ENCODE peak calls at places on chromosomes 4 and X, in four cellular contexts. B is A549, Q is GM12878, T is K562. D is an unnamed sample.

GRCh38 chrX:14712096-14712495 is 160.8 kb downstream of the FANCB start:
- DNase-seq in Q (no peak), T (no peak), B (no peak), D (peak)

GRCh38 chr4:73603307-73603710 is 16.9 kb downstream of the RASSF6 start:
- DNase-seq in T (no peak), B (peak), Q (no peak), D (no peak)

GRCh38 chr4:38160487-38161207 is 200.4 kb downstream of the PTTG2 start:
- DNase-seq in Q (peak), T (peak), B (peak), D (peak)

GRCh38 chr4:145734576-145735329 is 54.8 kb downstream of the C4orf51 start:
- DNase-seq in B (peak), T (no peak), Q (peak), D (no peak)

GRCh38 chrX:15816886-15817285 is 26.6 kb downstream of the ZRSR2 start:
- DNase-seq in B (no peak), T (no peak), Q (peak), D (peak)

GRCh38 chr4:170226288-170226687 is 136.5 kb upstream of the AADAT start:
- DNase-seq in B (no peak), T (no peak), Q (no peak), D (no peak)

GRCh38 chrX:17022205-17022604 is 75.7 kb downstream of the REPS2 start:
- DNase-seq in B (no peak), Q (no peak), T (no peak), D (no peak)

GRCh38 chrX:118901991-118902390 is 72.4 kb upstream of the LONRF3 start:
- DNase-seq in T (no peak), B (no peak), Q (no peak), D (no peak)

GRCh38 chr4:39933689-39934590 is 43.8 kb downstream of the PDS5A start:
- DNase-seq in T (no peak), Q (no peak), B (no peak), D (no peak)

GRCh38 chr4:22170353-22170752 is 221.8 kb upstream of the KCNIP4 start:
- DNase-seq in Q (no peak), B (no peak), T (no peak), D (no peak)

GRCh38 chr4:139416073-139416673 is 37.7 kb upstream of the RAB33B start:
- DNase-seq in B (peak), Q (no peak), T (peak), D (peak)

GRCh38 chrX:151825927-151826471 is 86.7 kb upstream of the MAGEA4 start:
- DNase-seq in Q (no peak), B (peak), T (no peak), D (no peak)

GRCh38 chr4:183402771-183403170 is 41.7 kb upstream of the CDKN2AIP start:
- DNase-seq in B (no peak), T (no peak), Q (no peak), D (peak)

GRCh38 chr4:83340692-83341343 is 6.2 kb upstream of the HPSE start:
- DNase-seq in T (no peak), Q (no peak), B (no peak), D (peak)

GRCh38 chr4:80362578-80363181 is 27.1 kb downstream of the CFAP299 start:
- DNase-seq in T (no peak), Q (no peak), B (peak), D (peak)

GRCh38 chrX:39772057-39772832 is 325.5 kb downstream of the BCOR start:
- DNase-seq in B (no peak), T (peak), Q (no peak), D (peak)

GRCh38 chr4:3770323-3771166 is 4.4 kb downstream of the ADRA2C start:
- DNase-seq in B (no peak), Q (no peak), T (no peak), D (no peak)

GRCh38 chr4:111934294-111934693 is 211.0 kb upstream of the FAM241A start:
- DNase-seq in B (no peak), Q (no peak), T (no peak), D (peak)

GRCh38 chrX:150421816-150422215 is 58.7 kb downstream of the MAMLD1 start:
- DNase-seq in T (no peak), Q (no peak), B (no peak), D (no peak)

GRCh38 chr4:47213539-47213938 is 182.2 kb downstream of the GABRB1 start:
- DNase-seq in B (no peak), Q (no peak), T (no peak), D (no peak)

GRCh38 chrX:125475482-125475881 is 155.8 kb downstream of the TEX13C start:
- DNase-seq in Q (no peak), B (no peak), T (no peak), D (no peak)

GRCh38 chrX:47030339-47030738 is 47.9 kb upstream of the RGN start:
- DNase-seq in Q (peak), B (peak), T (peak), D (peak)

GRCh38 chr4:140048419-140049022 is 105.5 kb downstream of the MAML3 start:
- DNase-seq in Q (no peak), B (no peak), T (no peak), D (no peak)

GRCh38 chrX:1468250-1468772 is 15.6 kb upstream of the ASMTL start:
- DNase-seq in Q (peak), T (no peak), B (peak), D (peak)

GRCh38 chrX:56802428-56802827 is 73.4 kb downstream of the NBDY start:
- DNase-seq in T (no peak), B (no peak), Q (no peak), D (no peak)

GRCh38 chr4:40316333-40316781 is 18.8 kb upstream of the CHRNA9 start:
- DNase-seq in T (no peak), Q (peak), B (peak), D (peak)

GRCh38 chr4:77856152-77856551 is 6.5 kb upstream of the MRPL1 start:
- DNase-seq in B (no peak), Q (no peak), T (no peak), D (no peak)

GRCh38 chrX:45143455-45143854 is 57.2 kb downstream of the DIPK2B start:
- DNase-seq in T (no peak), B (no peak), Q (no peak), D (no peak)

GRCh38 chr4:88998941-88999340 is 58.0 kb downstream of the FAM13A start:
- DNase-seq in T (no peak), B (no peak), Q (no peak), D (no peak)

GRCh38 chr4:76783836-76784235 is 114.1 kb downstream of the SOWAHB start:
- DNase-seq in B (no peak), T (no peak), Q (no peak), D (no peak)

GRCh38 chr4:166972071-166972470 is 262.2 kb downstream of the SPOCK3 start:
- DNase-seq in Q (no peak), B (peak), T (no peak), D (no peak)

GRCh38 chr4:40255722-40256281 is 59.0 kb downstream of the RHOH start:
- DNase-seq in Q (no peak), T (no peak), B (peak), D (peak)

GRCh38 chrX:21394792-21395191 is 20.6 kb downstream of the CNKSR2 start:
- DNase-seq in T (no peak), Q (no peak), B (no peak), D (no peak)

GRCh38 chrX:106468433-106468832 is 143.3 kb upstream of the RADX start:
- DNase-seq in B (no peak), T (no peak), Q (no peak), D (no peak)

GRCh38 chrX:106467943-106468342 is 143.8 kb upstream of the RADX start:
- DNase-seq in T (no peak), B (no peak), Q (no peak), D (no peak)

GRCh38 chrX:106467422-106467821 is 144.4 kb upstream of the RADX start:
- DNase-seq in T (no peak), B (no peak), Q (no peak), D (no peak)
- TF ChIP-seq MAX in T (no peak), B (no peak), Q (no peak), D (no peak)

DNA sequence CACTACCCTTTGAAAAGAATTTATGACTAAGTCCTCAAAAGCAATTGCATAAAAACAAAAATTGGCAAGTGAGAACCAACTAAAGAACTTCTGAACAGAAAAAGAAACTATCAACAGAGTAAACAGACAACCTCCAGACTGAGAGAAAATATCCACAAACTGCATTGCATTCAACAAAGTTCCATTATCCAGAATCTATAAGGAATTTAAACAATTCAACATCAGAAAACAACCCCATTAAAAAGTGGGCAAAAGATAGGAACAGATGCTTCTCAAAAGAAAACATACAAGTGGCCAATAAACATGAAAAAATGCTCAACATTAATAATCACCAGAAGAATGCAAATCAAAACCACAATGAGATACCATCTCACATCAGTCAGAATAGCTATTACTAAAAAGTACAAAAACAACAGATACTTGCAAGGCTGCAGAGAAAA is 130.2 kb downstream of the GASK1B start:
- DNase-seq in Q (no peak), T (no peak), B (no peak), D (no peak)
- TF ChIP-seq MYC in Q (no peak), T (no peak), B (no peak), D (no peak)

GRCh38 chrX:105701310-105702052 is 120.9 kb upstream of the NRK start:
- DNase-seq in T (no peak), B (no peak), Q (no peak), D (peak)
- TF ChIP-seq CTCF in T (no peak), B (no peak), Q (no peak), D (no peak)

GRCh38 chrX:37640142-37640541 is 45.4 kb upstream of the XK start:
- DNase-seq in Q (no peak), T (no peak), B (no peak), D (peak)

DNA sequence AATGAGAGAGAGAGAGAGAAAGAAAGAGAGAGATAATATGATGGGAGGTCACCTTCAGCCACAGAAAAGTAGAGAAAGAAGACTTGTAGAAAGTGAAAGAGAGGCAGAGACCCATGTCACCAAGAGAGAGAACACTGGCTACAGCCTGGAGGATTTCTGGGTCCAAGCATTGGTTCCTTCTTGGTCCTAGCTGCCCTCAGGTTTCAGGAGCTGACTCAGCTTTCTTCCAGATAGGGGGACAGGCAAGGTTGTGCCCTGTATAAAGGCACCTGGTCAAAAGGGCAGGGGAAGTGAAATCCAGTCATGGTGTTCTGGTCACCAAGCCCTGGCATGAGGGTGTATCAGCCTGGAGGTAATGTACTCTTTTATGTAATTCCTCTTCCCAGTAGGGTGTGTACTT is 47.5 kb upstream of the XK start:
- DNase-seq in B (no peak), T (no peak), Q (no peak), D (no peak)
- TF ChIP-seq MAX in B (no peak), T (no peak), Q (no peak), D (no peak)

GRCh38 chr4:127618427-127618826 is 14.3 kb upstream of the INTU start:
- DNase-seq in Q (no peak), B (no peak), T (no peak), D (no peak)

GRCh38 chr4:127624176-127624575 is 8.6 kb upstream of the INTU start:
- DNase-seq in B (no peak), Q (no peak), T (no peak), D (no peak)

GRCh38 chr4:127622923-127623754 is 9.6 kb upstream of the INTU start:
- DNase-seq in B (peak), Q (no peak), T (no peak), D (peak)

GRCh38 chr4:127622621-127622922 is 10.2 kb upstream of the INTU start:
- DNase-seq in B (no peak), T (no peak), Q (no peak), D (no peak)

DNA sequence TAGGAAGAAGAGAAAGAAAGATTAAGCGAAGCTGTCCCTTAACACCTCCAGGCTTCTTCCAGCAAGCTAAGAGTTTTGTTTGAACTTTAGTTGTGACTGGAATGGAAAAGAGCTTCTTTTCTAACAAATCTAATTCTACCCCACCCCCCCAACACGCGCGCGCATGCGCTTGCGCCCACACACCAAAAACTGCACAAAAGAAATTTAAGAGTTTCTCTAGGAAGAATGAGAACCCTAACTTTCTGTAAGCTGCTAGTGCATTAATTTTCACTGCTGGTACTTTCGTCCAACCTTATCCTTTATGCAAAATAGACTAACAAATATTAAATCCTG is 9.0 kb upstream of the INTU start:
- DNase-seq in B (peak), T (no peak), Q (no peak), D (no peak)
- TF ChIP-seq MYC in B (no peak), T (no peak), Q (no peak), D (no peak)

GRCh38 chr4:98226396-98226795 is 34.8 kb upstream of the RAP1GDS1 start:
- DNase-seq in T (no peak), B (no peak), Q (no peak), D (no peak)
- TF ChIP-seq CTCF in T (no peak), B (no peak), Q (no peak), D (no peak)

DNA sequence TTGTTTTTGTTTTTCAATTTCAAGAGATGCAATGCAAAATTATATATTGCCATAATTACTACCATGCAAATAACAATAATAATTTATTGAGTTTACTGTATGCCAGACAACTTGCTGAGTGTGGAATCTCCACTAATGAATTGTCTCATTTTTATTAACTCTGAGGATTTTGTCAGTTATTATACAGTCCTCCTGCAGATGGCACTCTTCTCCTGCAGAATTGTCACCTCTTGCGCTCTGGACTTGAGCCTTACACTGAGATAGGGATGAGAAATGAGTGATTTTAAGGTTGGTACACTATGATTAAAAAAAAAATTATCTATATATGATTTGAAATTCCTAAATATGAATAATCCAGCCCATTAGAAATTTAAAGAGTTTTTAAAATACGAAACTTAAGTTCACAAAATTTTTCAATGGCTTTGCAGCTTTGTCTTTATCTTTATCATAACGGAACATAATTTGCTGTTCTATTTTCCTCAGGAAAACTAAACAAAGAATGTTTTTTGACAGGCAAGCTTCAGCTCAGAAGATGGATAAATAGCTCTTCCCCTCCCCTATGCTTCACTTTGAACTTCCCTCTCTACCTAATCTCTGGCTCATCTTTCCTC is 12.7 kb upstream of the PAQR3 start:
- DNase-seq in Q (no peak), T (peak), B (peak), D (peak)
- TF ChIP-seq MAX in Q (no peak), T (no peak), B (no peak), D (no peak)